ENCODE peak calls at places on chromosomes 6 and 20, in seven cellular contexts. S, L, R, U, C, Y and B are unnamed samples.
A peak's percentile ranks its signal among the peaks of the same experiment; 100 is the strongest.

GRCh38 chr6:45566882-45567281 is 189.1 kb upstream of the SUPT3H start:
- DNase-seq in S (peak; percentile 63), L (peak; percentile 52), R (no peak), U (no peak), C (no peak), Y (no peak), B (no peak)

GRCh38 chr6:132381381-132381780 is 19.9 kb downstream of the MOXD1 start:
- DNase-seq in S (no peak), L (no peak), R (no peak), U (no peak), C (no peak), Y (no peak), B (no peak)

GRCh38 chr20:62938105-62938888 is at the start of gene GID8:
- DNase-seq in S (no peak), L (peak; percentile 35), R (no peak), U (peak; percentile 85), C (peak; percentile 69), Y (peak; percentile 60), B (peak; percentile 93)

GRCh38 chr20:43720007-43720406 is 6.8 kb downstream of the GTSF1L start:
- DNase-seq in S (no peak), L (no peak), R (no peak), U (no peak), C (no peak), Y (no peak), B (no peak)

GRCh38 chr6:77448546-77448945 is 14.7 kb downstream of the HTR1B start:
- DNase-seq in S (no peak), L (no peak), R (no peak), U (no peak), C (no peak), Y (no peak), B (no peak)

GRCh38 chr6:1726341-1726763 is 116.6 kb downstream of the FOXC1 start:
- DNase-seq in S (no peak), L (no peak), R (no peak), U (peak; percentile 15), C (no peak), Y (no peak), B (no peak)

GRCh38 chr6:146693342-146693741 is 94.6 kb downstream of the ADGB start:
- DNase-seq in S (no peak), L (peak; percentile 24), R (no peak), U (no peak), C (no peak), Y (no peak), B (no peak)

GRCh38 chr20:45320948-45321595 is 13.0 kb upstream of the MATN4 start:
- DNase-seq in S (no peak), L (no peak), R (no peak), U (no peak), C (no peak), Y (no peak), B (no peak)

GRCh38 chr6:40227735-40228134 is 293.5 kb upstream of the MOCS1 start:
- DNase-seq in S (no peak), L (no peak), R (no peak), U (no peak), C (no peak), Y (no peak), B (no peak)

GRCh38 chr6:111230351-111231077 is 143.2 kb downstream of the SLC16A10 start:
- DNase-seq in S (no peak), L (no peak), R (no peak), U (no peak), C (no peak), Y (no peak), B (no peak)

GRCh38 chr6:129105035-129105434 is 222.1 kb downstream of the LAMA2 start:
- DNase-seq in S (no peak), L (no peak), R (no peak), U (no peak), C (no peak), Y (no peak), B (no peak)

GRCh38 chr6:16649241-16649640 is 112.0 kb downstream of the ATXN1 start:
- DNase-seq in S (no peak), L (no peak), R (no peak), U (no peak), C (no peak), Y (no peak), B (no peak)

GRCh38 chr20:62203378-62204030 is 16.6 kb downstream of the HRH3 start:
- DNase-seq in S (no peak), L (no peak), R (no peak), U (peak; percentile 44), C (peak; percentile 52), Y (no peak), B (peak; percentile 56)

DNA sequence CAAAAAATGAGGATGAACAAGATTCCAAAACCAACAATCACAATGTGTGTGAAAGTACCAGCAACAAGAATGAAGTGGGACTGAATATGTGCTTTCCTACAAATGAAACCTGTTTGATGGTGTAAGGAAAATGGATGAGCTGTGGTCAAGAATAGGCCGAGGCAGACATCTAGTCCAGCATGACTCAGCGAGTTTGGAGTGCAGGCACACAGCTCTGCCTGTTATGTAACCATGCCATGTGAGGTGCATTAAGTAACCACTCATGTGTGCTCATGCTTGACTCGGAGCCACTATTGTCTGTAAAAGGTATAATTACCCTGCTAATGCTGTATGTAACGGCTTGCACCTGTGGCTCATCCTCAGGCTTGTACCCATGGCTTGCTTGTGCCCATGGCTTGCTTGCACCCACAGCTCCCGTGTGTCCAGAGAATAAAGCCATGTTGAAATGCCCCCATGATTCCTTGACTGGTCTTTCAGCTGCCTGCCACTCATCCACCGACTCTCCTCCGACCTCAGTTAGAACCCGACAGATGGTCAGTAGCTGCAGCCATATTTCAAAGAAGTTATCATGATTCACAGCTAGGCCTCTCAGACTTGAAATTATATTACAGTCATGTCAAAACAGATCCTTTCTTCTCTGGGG is 98.7 kb downstream of the BACH2 start:
- DNase-seq in S (no peak), L (peak; percentile 16), R (no peak), U (no peak), C (no peak), Y (no peak), B (no peak)
- H3K4me1 ChIP-seq in S (peaks cover 14% of the 10 kb centered on the region), L (no peaks in the 10 kb centered on the region), R (peaks cover 8% of the 10 kb centered on the region), U (peaks cover 5% of the 10 kb centered on the region), C (peaks cover 5% of the 10 kb centered on the region), Y (no peaks in the 10 kb centered on the region), B (peaks cover 8% of the 10 kb centered on the region)

GRCh38 chr6:36964908-36965307 is 10.4 kb downstream of the PI16 start:
- DNase-seq in S (no peak), L (no peak), R (no peak), U (no peak), C (no peak), Y (no peak), B (peak; percentile 59)

GRCh38 chr6:36961441-36962430 is 7.2 kb downstream of the PI16 start:
- DNase-seq in S (no peak), L (no peak), R (no peak), U (peak; percentile 80), C (no peak), Y (no peak), B (peak; percentile 66)

GRCh38 chr6:36964349-36964748 is 9.8 kb downstream of the PI16 start:
- DNase-seq in S (no peak), L (no peak), R (no peak), U (no peak), C (no peak), Y (no peak), B (peak; percentile 65)

GRCh38 chr6:36963451-36964290 is 9.1 kb downstream of the PI16 start:
- DNase-seq in S (no peak), L (no peak), R (no peak), U (no peak), C (no peak), Y (no peak), B (peak; percentile 84)

DNA sequence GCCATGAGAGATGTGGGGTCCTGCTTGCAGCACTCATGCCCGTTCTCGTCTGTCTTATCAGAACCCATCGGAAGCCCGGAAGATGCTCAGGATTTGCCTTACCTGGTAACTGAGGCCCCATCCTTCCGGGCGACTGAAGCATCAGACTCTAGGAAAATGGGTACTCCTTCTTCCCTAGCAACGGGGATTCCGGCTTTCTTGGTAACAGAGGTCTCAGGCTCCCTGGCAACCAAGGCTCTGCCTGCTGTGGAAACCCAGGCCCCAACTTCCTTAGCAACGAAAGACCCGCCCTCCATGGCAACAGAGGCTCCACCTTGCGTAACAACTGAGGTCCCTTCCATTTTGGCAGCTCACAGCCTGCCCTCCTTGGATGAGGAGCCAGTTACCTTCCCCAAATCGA is 8.3 kb downstream of the PI16 start:
- DNase-seq in S (no peak), L (no peak), R (no peak), U (no peak), C (no peak), Y (peak; percentile 59), B (peak; percentile 90)
- H3K4me3 ChIP-seq in S (no peak overlapping the region), L (no peak overlapping the region), R (no peak overlapping the region), U (no peak overlapping the region), C (no peak overlapping the region), Y (no peak overlapping the region), B (no peak overlapping the region)

GRCh38 chr20:47568019-47568418 is 66.3 kb downstream of the NCOA3 start:
- DNase-seq in S (no peak), L (peak; percentile 32), R (no peak), U (no peak), C (peak; percentile 93), Y (peak; percentile 49), B (no peak)
- TF ChIP-seq POLR2AphosphoS5 in S (no peak), L (no peak), R (peak; percentile 18), U (no peak), C (no peak), Y (peak; percentile 54), B (peak; percentile 54)

DNA sequence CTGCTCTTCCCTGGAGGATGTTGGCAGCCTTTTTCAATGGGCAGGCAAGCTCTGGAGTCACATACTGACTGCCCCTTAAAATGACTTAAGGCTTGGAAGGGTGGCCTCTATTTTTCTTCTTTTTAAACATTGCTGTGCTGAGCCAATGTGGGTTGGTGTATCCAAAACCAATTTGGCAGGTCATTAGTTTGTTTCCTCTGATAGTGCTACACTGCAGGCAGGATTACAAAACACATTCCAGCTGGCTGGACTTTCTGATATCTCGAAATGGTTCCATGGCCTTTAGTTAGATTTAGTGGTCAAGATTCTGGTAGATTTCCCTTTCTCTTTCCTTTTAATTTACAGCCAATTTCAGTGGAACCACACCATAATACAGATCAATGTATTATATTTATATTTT is 28.1 kb upstream of the BMP2 start:
- DNase-seq in S (no peak), L (no peak), R (no peak), U (no peak), C (no peak), Y (no peak), B (no peak)
- H3K4me1 ChIP-seq in S (no peaks in the 10 kb centered on the region), L (no peaks in the 10 kb centered on the region), R (no peaks in the 10 kb centered on the region), U (no peaks in the 10 kb centered on the region), C (no peaks in the 10 kb centered on the region), Y (peaks cover 34% of the 10 kb centered on the region), B (no peaks in the 10 kb centered on the region)

DNA sequence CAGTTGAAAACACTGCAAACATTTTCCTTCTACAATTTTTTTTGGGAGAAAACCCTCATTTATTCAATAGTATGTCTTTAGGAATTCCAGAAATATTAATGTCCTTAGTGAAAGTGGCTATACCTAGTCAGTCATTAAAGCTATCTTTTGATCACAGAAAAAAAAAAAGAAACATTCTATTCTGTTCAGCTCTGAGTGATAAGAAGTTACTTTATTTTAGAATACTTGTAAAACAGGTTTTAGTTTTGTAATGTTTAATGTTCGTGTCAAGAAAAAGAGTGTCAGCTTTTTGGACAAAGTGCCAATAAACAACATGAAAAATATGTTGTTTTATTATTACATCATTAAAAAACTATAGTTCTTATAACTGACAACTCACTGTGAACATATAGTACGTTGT is 240.4 kb downstream of the OGFRL1 start:
- DNase-seq in S (no peak), L (no peak), R (no peak), U (no peak), C (no peak), Y (no peak), B (no peak)
- H3K4me3 ChIP-seq in S (no peak overlapping the region), L (no peak overlapping the region), R (no peak overlapping the region), U (no peak overlapping the region), C (no peak overlapping the region), Y (no peak overlapping the region), B (no peak overlapping the region)